ENCODE peak calls at places on chromosomes 1 and 21, in eight cellular contexts. O is CD4-positive, alpha-beta T cell; G is NCI-H510A; A is fibroblast of the aortic adventitia; W is NCI-H748 treated with DMSO at 0.1 percent for 48 hours; E is PC-3; M is fibroblast of mammary gland; D is heart right ventricle. P is an unnamed sample.

GRCh38 chr1:48917901-48918603 is 141.4 kb upstream of the BEND5 start:
- DNase-seq in O (no peak), G (peak; percentile 47), A (no peak), W (peak; percentile 57), E (no peak), M (no peak), D (no peak), P (no peak)

GRCh38 chr1:10800778-10801177 is 4.3 kb upstream of the CASZ1 start:
- DNase-seq in O (no peak), G (no peak), A (no peak), W (no peak), E (no peak), M (no peak), D (no peak), P (no peak)

GRCh38 chr1:2088434-2088833 is 38.2 kb downstream of the PRKCZ start:
- DNase-seq in O (no peak), G (no peak), A (no peak), W (no peak), E (no peak), M (peak; percentile 73), D (no peak), P (peak; percentile 49)

GRCh38 chr21:35860181-35860869 is 200.0 kb downstream of the SETD4 start:
- DNase-seq in O (no peak), G (no peak), A (no peak), W (no peak), E (no peak), M (no peak), D (no peak), P (no peak)

GRCh38 chr1:169509354-169509753 is 23.6 kb upstream of the SLC19A2 start:
- DNase-seq in O (no peak), G (no peak), A (no peak), W (peak; percentile 93), E (no peak), M (peak; percentile 21), D (no peak), P (no peak)

GRCh38 chr1:194024659-194025058 is 838.2 kb upstream of the B3GALT2 start:
- DNase-seq in O (no peak), G (no peak), A (peak; percentile 32), W (no peak), E (peak; percentile 44), M (peak; percentile 34), D (no peak), P (peak; percentile 18)

GRCh38 chr1:81121324-81121723 is 679.4 kb upstream of the ADGRL2 start:
- DNase-seq in O (no peak), G (no peak), A (no peak), W (no peak), E (no peak), M (no peak), D (no peak), P (no peak)

GRCh38 chr1:118143828-118144227 is 41.2 kb downstream of the SPAG17 start:
- DNase-seq in O (no peak), G (no peak), A (no peak), W (no peak), E (no peak), M (no peak), D (no peak), P (no peak)

GRCh38 chr1:54326577-54327385 is 79.4 kb downstream of the SSBP3 start:
- DNase-seq in O (no peak), G (no peak), A (no peak), W (no peak), E (no peak), M (no peak), D (no peak), P (no peak)

GRCh38 chr1:164855930-164856329 is 296.9 kb downstream of the PBX1 start:
- DNase-seq in O (no peak), G (no peak), A (no peak), W (no peak), E (no peak), M (no peak), D (no peak), P (no peak)

GRCh38 chr1:29344336-29344735 is 108.0 kb downstream of the PTPRU start:
- DNase-seq in O (no peak), G (no peak), A (no peak), W (no peak), E (no peak), M (no peak), D (no peak), P (no peak)

GRCh38 chr1:46830665-46831322 is 31.9 kb downstream of the CYP4B1 start:
- DNase-seq in O (no peak), G (no peak), A (no peak), W (no peak), E (peak; percentile 43), M (no peak), D (no peak), P (no peak)

GRCh38 chr1:109704173-109704572 is 7.9 kb upstream of the GSTM5 start:
- DNase-seq in O (no peak), G (no peak), A (no peak), W (no peak), E (no peak), M (no peak), D (no peak), P (no peak)

GRCh38 chr1:66050123-66050522 is 257.4 kb downstream of the PDE4B start:
- DNase-seq in O (no peak), G (no peak), A (no peak), W (no peak), E (no peak), M (no peak), D (no peak), P (no peak)

GRCh38 chr21:40681164-40681859 is 165.6 kb downstream of the DSCAM start:
- DNase-seq in O (no peak), G (no peak), A (no peak), W (no peak), E (no peak), M (no peak), D (peak; percentile 55), P (no peak)

GRCh38 chr1:183986941-183987340 is 50.6 kb downstream of the COLGALT2 start:
- DNase-seq in O (no peak), G (no peak), A (peak; percentile 50), W (no peak), E (no peak), M (no peak), D (no peak), P (peak; percentile 21)

GRCh38 chr1:53135735-53136114 is 6.7 kb downstream of the SLC1A7 start:
- DNase-seq in O (no peak), G (no peak), A (peak; percentile 98), W (no peak), E (peak; percentile 28), M (peak; percentile 90), D (no peak), P (peak; percentile 86)

GRCh38 chr1:7379445-7379971 is 391.6 kb upstream of the VAMP3 start:
- DNase-seq in O (no peak), G (peak; percentile 81), A (peak; percentile 70), W (peak; percentile 45), E (peak; percentile 45), M (peak; percentile 59), D (no peak), P (peak; percentile 66)

GRCh38 chr1:43704838-43705237 is 2.5 kb upstream of the ST3GAL3 start:
- DNase-seq in O (no peak), G (no peak), A (peak; percentile 71), W (no peak), E (peak; percentile 55), M (peak; percentile 74), D (peak; percentile 25), P (peak; percentile 45)

GRCh38 chr1:24967555-24967954 is 37.5 kb upstream of the RUNX3 start:
- DNase-seq in O (no peak), G (no peak), A (no peak), W (no peak), E (no peak), M (no peak), D (no peak), P (no peak)